ENCODE peak calls at places on chromosomes 16 and 17, in eight cellular contexts. G, D, K, I, P, T, W and N are unnamed samples.

GRCh38 chr17:40076595-40076994 is 13.8 kb downstream of the THRA start:
- DNase-seq in P (no peak), G (no peak), I (no peak), D (no peak), T (no peak), W (no peak), K (no peak), N (peak; percentile 4)

GRCh38 chr17:7687908-7688807 is at the start of gene WRAP53:
- DNase-seq in K (peak; percentile 92), P (peak; percentile 95), D (peak; percentile 82), T (peak; percentile 99), G (peak; percentile 96), I (peak; percentile 99), W (peak; percentile 97), N (peak; percentile 94)

GRCh38 chr17:72244494-72244893 is 123.7 kb downstream of the SOX9 start:
- DNase-seq in W (no peak), P (no peak), T (no peak), G (no peak), D (no peak), K (no peak), I (no peak), N (no peak)

GRCh38 chr17:63275318-63275967 is 170.7 kb downstream of the CYB561 start:
- DNase-seq in G (no peak), P (no peak), K (no peak), I (peak; percentile 99), D (no peak), T (peak; percentile 94), W (no peak), N (no peak)

GRCh38 chr16:84647830-84648594 is at the start of gene KLHL36:
- DNase-seq in D (no peak), K (peak; percentile 99), T (no peak), I (peak; percentile 21), W (peak; percentile 79), P (peak; percentile 21), G (peak; percentile 69), N (peak; percentile 51)

GRCh38 chr17:43673516-43674323 is 12.0 kb upstream of the MEOX1 start:
- DNase-seq in T (peak; percentile 23), K (peak; percentile 74), G (peak; percentile 76), W (peak; percentile 90), P (peak; percentile 56), D (peak; percentile 58), I (peak; percentile 80), N (peak; percentile 73)

GRCh38 chr17:59533694-59534093 is 31.7 kb upstream of the DHX40 start:
- DNase-seq in P (no peak), W (no peak), I (no peak), T (no peak), K (no peak), D (no peak), G (no peak), N (no peak)

GRCh38 chr16:59878999-59879398 is 1144.9 kb upstream of the GOT2 start:
- DNase-seq in K (no peak), G (no peak), T (no peak), W (no peak), D (no peak), P (no peak), I (no peak), N (no peak)

GRCh38 chr16:4370570-4371480 is 823 bp upstream of the VASN start:
- DNase-seq in W (peak; percentile 89), P (no peak), G (peak; percentile 75), T (peak; percentile 94), D (no peak), K (no peak), I (no peak), N (peak; percentile 79)

GRCh38 chr17:66165537-66166123 is 26.3 kb downstream of the CEP112 start:
- DNase-seq in T (no peak), P (peak; percentile 52), I (peak; percentile 80), D (peak; percentile 69), K (peak; percentile 52), G (no peak), W (no peak), N (no peak)

GRCh38 chr16:67207857-67208524 is 9.1 kb downstream of the ELMO3 start:
- DNase-seq in P (no peak), T (no peak), K (no peak), G (no peak), D (no peak), I (no peak), W (no peak), N (no peak)

GRCh38 chr17:1626333-1626732 is 2.3 kb downstream of the SLC43A2 start:
- DNase-seq in W (no peak), K (no peak), G (no peak), P (no peak), T (peak; percentile 35), D (no peak), I (no peak), N (no peak)

GRCh38 chr16:28882476-28883180 is 4.3 kb downstream of the ATP2A1 start:
- DNase-seq in K (no peak), I (no peak), G (no peak), D (no peak), W (no peak), T (no peak), P (no peak), N (no peak)

GRCh38 chr16:84782841-84783240 is 36.9 kb upstream of the CRISPLD2 start:
- DNase-seq in D (no peak), I (no peak), W (no peak), G (no peak), P (no peak), T (no peak), K (no peak), N (no peak)

GRCh38 chr17:4162775-4163498 is 19.9 kb downstream of the CYB5D2 start:
- DNase-seq in P (no peak), W (no peak), I (no peak), T (no peak), K (no peak), G (no peak), D (no peak), N (no peak)

GRCh38 chr17:81345211-81346089 is 49.8 kb upstream of the BAHCC1 start:
- DNase-seq in I (peak; percentile 88), W (peak; percentile 91), G (peak; percentile 90), K (peak; percentile 94), D (peak; percentile 91), T (peak; percentile 90), P (peak; percentile 49), N (peak; percentile 92)